ENCODE peak calls at places on chromosomes 2 and 18, in eight cellular contexts. D, O, W, R, C, P, A and Y are unnamed samples.

GRCh38 chr2:181178823-181179412 is 198.5 kb downstream of the UBE2E3 start:
- DNase-seq in C (no peak), P (no peak), W (no peak), A (peak), R (no peak), D (peak), O (no peak), Y (no peak)

GRCh38 chr2:216142540-216142939 is 33.4 kb downstream of the XRCC5 start:
- DNase-seq in P (peak), C (peak), W (no peak), R (peak), A (peak), O (no peak), D (peak), Y (peak)

GRCh38 chr2:42268528-42269151 is 92.4 kb downstream of the COX7A2L start:
- DNase-seq in P (peak), D (no peak), O (peak), R (no peak), C (no peak), A (no peak), W (no peak), Y (no peak)

GRCh38 chr2:3608373-3609278 is 13.7 kb downstream of the COLEC11 start:
- DNase-seq in D (no peak), W (peak), P (no peak), O (no peak), C (no peak), A (no peak), R (no peak), Y (no peak)

GRCh38 chr18:14974576-14974975 is 226.6 kb downstream of the ANKRD30B start:
- DNase-seq in W (no peak), O (peak), P (no peak), A (no peak), C (no peak), R (no peak), D (no peak), Y (no peak)

GRCh38 chr18:79942786-79943607 is 8.5 kb downstream of the SLC66A2 start:
- DNase-seq in D (peak), O (no peak), P (no peak), W (peak), A (no peak), R (no peak), C (no peak), Y (no peak)

GRCh38 chr2:191041418-191042161 is 27.6 kb upstream of the STAT1 start:
- DNase-seq in O (no peak), R (no peak), A (peak), W (peak), C (no peak), D (peak), P (peak), Y (peak)

GRCh38 chr2:156342252-156343095 is 10.0 kb upstream of the NR4A2 start:
- DNase-seq in R (no peak), C (peak), W (peak), D (peak), P (peak), A (peak), O (peak), Y (peak)

GRCh38 chr2:127641846-127642510 is 4.0 kb upstream of the GPR17 start:
- DNase-seq in W (no peak), C (no peak), O (no peak), P (no peak), R (no peak), A (no peak), D (no peak), Y (no peak)

GRCh38 chr18:77113361-77114069 is 19.1 kb downstream of the MBP start:
- DNase-seq in O (no peak), A (no peak), P (no peak), D (no peak), R (no peak), W (no peak), C (no peak), Y (no peak)

GRCh38 chr18:985301-985700 is 80.6 kb downstream of the ADCYAP1 start:
- DNase-seq in R (no peak), P (no peak), A (no peak), C (no peak), W (no peak), O (no peak), D (no peak), Y (no peak)

GRCh38 chr2:140975237-140975636 is 1155.6 kb downstream of the LRP1B start:
- DNase-seq in D (peak), O (peak), A (peak), P (no peak), W (no peak), C (no peak), R (no peak), Y (no peak)

GRCh38 chr2:75728614-75729419 is 18.1 kb upstream of the GCFC2 start:
- DNase-seq in A (peak), D (no peak), P (no peak), C (no peak), R (no peak), W (no peak), O (no peak), Y (no peak)

GRCh38 chr2:20992201-20992711 is 51.6 kb downstream of the APOB start:
- DNase-seq in D (peak), C (no peak), P (peak), R (no peak), O (no peak), W (no peak), A (peak), Y (no peak)

GRCh38 chr2:157052685-157053224 is 204.8 kb upstream of the GALNT5 start:
- DNase-seq in W (no peak), A (peak), P (peak), O (peak), D (peak), C (peak), R (peak), Y (peak)

GRCh38 chr18:24546304-24546703 is 85.9 kb downstream of the HRH4 start:
- DNase-seq in P (no peak), C (no peak), R (no peak), O (no peak), D (peak), A (peak), W (no peak), Y (no peak)

GRCh38 chr2:146385031-146385430 is 1459.8 kb upstream of the ACVR2A start:
- DNase-seq in R (no peak), O (no peak), D (no peak), A (no peak), W (no peak), P (no peak), C (no peak), Y (no peak)

GRCh38 chr2:66494708-66495107 is 59.8 kb downstream of the MEIS1 start:
- DNase-seq in A (peak), D (peak), P (peak), W (no peak), C (peak), R (peak), O (no peak), Y (peak)

GRCh38 chr2:225074919-225075681 is 32.8 kb upstream of the DOCK10 start:
- DNase-seq in R (no peak), A (no peak), P (peak), D (no peak), O (no peak), C (no peak), W (no peak), Y (no peak)

DNA sequence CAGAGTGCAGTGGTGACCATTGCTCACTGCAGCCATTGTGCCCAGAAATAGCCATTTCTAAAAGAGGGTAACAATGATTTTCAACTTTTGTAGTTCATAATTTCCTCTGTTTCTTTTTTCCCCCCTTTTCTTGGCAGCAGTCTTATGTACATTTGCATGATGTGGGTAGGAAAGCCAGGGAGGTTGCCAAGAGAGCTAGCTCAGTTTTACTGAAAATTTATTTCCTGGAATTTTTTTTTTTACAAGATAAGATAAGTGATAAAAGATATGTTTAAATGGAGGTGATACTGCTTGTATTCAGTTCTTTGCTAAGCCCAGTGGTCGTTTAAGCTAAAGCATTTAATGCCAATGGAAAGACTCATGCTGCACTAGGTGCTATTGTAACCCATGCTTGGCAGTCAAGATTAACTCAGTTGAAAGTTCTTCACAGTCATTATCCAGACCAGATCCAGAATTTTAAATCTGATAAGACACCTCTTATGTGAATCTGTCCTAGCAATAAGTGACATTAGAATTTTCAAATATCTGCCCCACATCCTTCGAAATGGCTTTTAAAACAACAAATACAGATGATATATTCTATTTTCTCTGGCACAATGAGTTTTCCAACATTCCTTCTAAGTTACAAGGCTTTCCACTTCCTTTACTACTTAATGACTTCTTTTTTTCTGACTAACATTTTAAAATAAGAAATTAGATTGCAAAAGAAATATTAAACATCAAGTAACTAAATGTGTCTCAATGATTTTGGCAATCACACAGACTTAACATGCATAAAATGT is 4.4 kb upstream of the ATP8B1 start:
- DNase-seq in C (no peak), O (peak), A (peak), W (no peak), R (no peak), D (no peak), P (peak), Y (peak)
- H3K4me3 ChIP-seq in C (no peak), O (no peak), A (peak), W (no peak), R (no peak), D (no peak), P (peak), Y (no peak)

DNA sequence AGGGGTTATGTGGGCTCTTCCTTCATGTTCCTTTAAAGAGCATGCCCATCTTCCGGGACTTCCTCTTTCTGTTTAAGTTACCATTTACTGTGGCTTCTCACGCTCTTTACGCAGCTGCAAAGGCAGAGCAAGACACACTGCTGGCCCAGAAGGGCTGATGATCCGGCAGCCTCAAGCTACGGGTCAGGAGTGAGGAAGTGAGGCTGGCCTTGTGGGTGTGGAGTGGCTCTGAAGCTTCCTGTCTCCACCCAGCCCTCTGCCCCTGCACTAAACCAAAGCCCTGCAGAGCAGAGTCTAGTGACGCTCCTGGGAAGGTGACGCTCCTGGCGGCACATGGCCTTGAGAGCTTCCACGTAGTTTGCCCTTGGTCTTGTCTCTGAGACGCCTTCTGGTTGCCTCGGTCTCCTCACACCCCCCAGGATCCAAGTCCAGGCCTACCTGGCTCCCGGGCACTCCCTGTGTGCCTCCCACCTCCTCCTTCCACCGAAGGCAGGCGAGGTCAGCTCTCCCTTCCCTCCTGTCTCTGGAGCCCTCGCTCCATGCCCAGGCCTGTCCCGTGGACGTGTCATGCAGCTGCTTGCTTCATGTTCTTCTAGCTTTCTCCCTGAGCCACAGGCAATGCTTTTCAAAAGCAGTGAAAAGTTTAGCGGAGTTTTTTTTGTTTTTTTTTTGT is 50.3 kb downstream of the ARL4C start:
- DNase-seq in A (no peak), P (no peak), D (peak), W (peak), O (peak), C (no peak), R (no peak), Y (no peak)
- TF ChIP-seq CTCF in A (no peak), P (no peak), D (no peak), W (no peak), O (no peak), C (no peak), R (no peak), Y (no peak)

GRCh38 chr2:54979645-54980044 is 70.6 kb downstream of the RTN4 start:
- DNase-seq in D (no peak), W (no peak), O (no peak), C (no peak), P (no peak), A (no peak), R (no peak), Y (no peak)

GRCh38 chr2:54975175-54975574 is 75.1 kb downstream of the RTN4 start:
- DNase-seq in C (no peak), D (no peak), R (no peak), O (no peak), W (no peak), A (no peak), P (no peak), Y (no peak)

GRCh38 chr2:54981409-54981808 is 68.8 kb downstream of the RTN4 start:
- DNase-seq in O (no peak), C (no peak), R (no peak), A (no peak), P (no peak), D (no peak), W (no peak), Y (no peak)

GRCh38 chr2:54977149-54977548 is 73.1 kb downstream of the RTN4 start:
- DNase-seq in A (no peak), W (no peak), C (no peak), P (no peak), R (no peak), D (no peak), O (no peak), Y (no peak)

DNA sequence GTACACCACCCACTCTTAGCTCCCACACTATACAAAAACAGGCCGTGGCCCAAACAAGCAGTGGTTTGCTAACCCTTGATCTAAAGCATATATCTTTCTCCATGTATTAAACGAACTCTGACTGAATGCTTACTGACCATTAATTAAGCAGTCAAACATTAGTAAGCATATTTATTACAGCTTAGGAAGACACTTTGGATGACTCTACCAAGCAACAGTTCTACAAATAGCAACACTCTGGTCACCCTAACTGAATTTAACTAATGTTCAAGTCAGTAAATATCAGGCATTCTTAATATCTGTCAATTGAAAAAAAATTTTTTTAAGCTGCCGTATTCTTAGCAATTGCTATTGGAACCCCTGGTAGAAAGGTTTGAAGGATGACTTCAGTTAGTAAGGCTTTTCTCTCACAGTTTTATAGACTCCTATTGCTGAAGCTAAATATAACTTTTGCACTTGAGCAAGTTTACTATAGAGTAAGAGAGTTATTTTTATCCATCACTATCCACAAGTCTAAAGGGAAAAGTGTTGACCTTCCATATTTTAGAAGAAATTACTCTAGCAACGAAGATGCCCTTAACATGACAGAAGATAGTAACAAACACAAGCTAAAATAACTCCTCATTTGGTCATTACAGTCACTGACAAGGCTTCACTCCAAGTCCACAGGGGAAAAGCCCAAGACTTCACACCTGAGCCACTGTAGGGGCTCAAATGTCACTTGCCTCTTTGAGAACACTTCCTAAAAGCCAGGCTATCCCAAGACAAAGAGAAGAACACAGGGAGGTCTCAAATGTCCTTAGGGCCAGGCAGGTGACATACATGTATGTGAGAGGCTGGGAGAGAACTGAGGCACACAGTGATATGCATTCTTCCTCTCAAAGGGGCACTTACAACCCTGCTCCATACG is 74.4 kb downstream of the RTN4 start:
- DNase-seq in A (no peak), C (no peak), R (no peak), D (no peak), W (no peak), O (no peak), P (no peak), Y (no peak)
- H3K4me3 ChIP-seq in A (no peak), C (no peak), R (no peak), D (no peak), W (no peak), O (no peak), P (no peak), Y (no peak)

GRCh38 chr2:73260338-73260984 is 23.8 kb downstream of the FBXO41 start:
- DNase-seq in C (no peak), D (peak), P (peak), A (peak), R (no peak), O (peak), W (peak), Y (peak)
- TF ChIP-seq CTCF in C (peak), D (peak), P (peak), A (peak), R (peak), O (peak), W (peak), Y (peak)